ENCODE peak calls at places on chromosomes 3 and 15, in four cellular contexts. V is astrocyte of the spinal cord, E is body of pancreas, L is fibroblast of pulmonary artery. A is an unnamed sample.

GRCh38 chr3:10534066-10534465 is 28.7 kb upstream of the ATP2B2 start:
- DNase-seq in E (no peak), L (no peak), V (no peak), A (no peak)

GRCh38 chr3:53056442-53056841 is 10.6 kb upstream of the SFMBT1 start:
- DNase-seq in E (no peak), L (peak), V (no peak), A (no peak)

GRCh38 chr3:25536668-25537331 is 108.7 kb downstream of the RARB start:
- DNase-seq in L (peak), V (no peak), E (no peak), A (peak)

GRCh38 chr3:12175844-12176453 is 17.2 kb upstream of the TIMP4 start:
- DNase-seq in L (peak), V (peak), E (peak), A (no peak)

GRCh38 chr15:74839526-74840395 is 3.2 kb downstream of the ULK3 start:
- DNase-seq in V (no peak), L (no peak), E (no peak), A (no peak)

GRCh38 chr3:149003653-149004305 is 12.4 kb downstream of the GYG1 start:
- DNase-seq in L (no peak), E (no peak), V (no peak), A (no peak)

GRCh38 chr3:34067442-34068130 is 269.2 kb downstream of the PDCD6IP start:
- DNase-seq in V (no peak), E (no peak), L (no peak), A (no peak)

GRCh38 chr15:65368646-65369045 is 9.2 kb downstream of the IGDCC3 start:
- DNase-seq in V (no peak), L (no peak), E (no peak), A (no peak)

GRCh38 chr15:70783610-70784021 is 20.3 kb upstream of the UACA start:
- DNase-seq in E (no peak), V (peak), L (peak), A (no peak)

GRCh38 chr3:127065561-127066270 is 82.8 kb downstream of the PLXNA1 start:
- DNase-seq in L (no peak), E (peak), V (peak), A (no peak)

GRCh38 chr3:78895528-78895927 is 872.3 kb downstream of the ROBO1 start:
- DNase-seq in E (no peak), V (peak), L (peak), A (no peak)

GRCh38 chr3:24387000-24387399 is 107.7 kb downstream of the THRB start:
- DNase-seq in V (no peak), E (no peak), L (no peak), A (no peak)

GRCh38 chr15:67096536-67097294 is 31.3 kb downstream of the SMAD3 start:
- DNase-seq in E (no peak), V (no peak), L (no peak), A (no peak)

GRCh38 chr3:62373215-62373614 is at the start of gene FEZF2:
- DNase-seq in E (no peak), L (no peak), V (no peak), A (no peak)

GRCh38 chr3:185760550-185760949 is 64.3 kb downstream of the IGF2BP2 start:
- DNase-seq in E (no peak), L (no peak), V (no peak), A (no peak)

GRCh38 chr15:37095197-37095992 is 5.0 kb downstream of the MEIS2 start:
- DNase-seq in L (no peak), E (no peak), V (no peak), A (no peak)
- H3K4me3 ChIP-seq in L (peak), E (no peak), V (peak), A (peak)

GRCh38 chr15:25774871-25775270 is 88.3 kb downstream of the ATP10A start:
- DNase-seq in E (no peak), V (no peak), L (no peak), A (no peak)

GRCh38 chr15:25777047-25777446 is 86.1 kb downstream of the ATP10A start:
- DNase-seq in V (no peak), E (peak), L (no peak), A (no peak)

GRCh38 chr15:25773248-25773647 is 89.9 kb downstream of the ATP10A start:
- DNase-seq in V (no peak), L (no peak), E (no peak), A (no peak)

GRCh38 chr15:25775317-25775912 is 87.7 kb downstream of the ATP10A start:
- DNase-seq in E (peak), L (peak), V (peak), A (peak)

DNA sequence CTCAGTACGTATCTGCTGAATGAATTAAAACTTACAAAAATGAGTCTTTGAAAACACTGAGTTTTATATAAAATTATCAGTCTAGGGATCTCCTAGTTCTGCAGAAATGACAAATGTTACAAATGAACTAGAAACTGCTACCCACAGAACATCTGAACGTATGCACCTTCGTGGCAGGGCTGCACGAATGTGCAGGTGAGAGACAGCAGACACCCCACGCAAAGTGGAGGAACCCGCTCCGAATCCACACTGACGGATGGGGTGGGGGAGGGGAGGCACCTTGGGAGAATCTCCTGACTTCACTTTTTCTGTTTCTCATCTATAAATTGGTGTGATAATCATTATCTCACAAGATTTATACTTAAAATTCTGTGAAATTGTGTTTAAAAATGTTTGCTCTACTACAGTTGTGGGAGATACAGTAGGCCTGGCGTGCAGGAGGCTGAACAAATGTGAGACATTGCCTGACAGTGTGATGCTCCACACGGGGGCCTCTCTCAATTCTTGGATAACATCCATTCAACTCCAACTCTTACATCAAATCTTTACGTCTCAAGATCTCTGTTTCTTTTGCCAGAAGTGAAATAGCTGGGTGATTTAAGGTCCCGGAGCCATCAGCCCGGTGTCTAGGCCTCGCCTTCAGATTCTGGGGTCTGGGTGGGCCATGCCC is 86.9 kb downstream of the ATP10A start:
- DNase-seq in L (no peak), E (peak), V (no peak), A (no peak)
- H3K4me3 ChIP-seq in L (no peak), E (no peak), V (no peak), A (no peak)

DNA sequence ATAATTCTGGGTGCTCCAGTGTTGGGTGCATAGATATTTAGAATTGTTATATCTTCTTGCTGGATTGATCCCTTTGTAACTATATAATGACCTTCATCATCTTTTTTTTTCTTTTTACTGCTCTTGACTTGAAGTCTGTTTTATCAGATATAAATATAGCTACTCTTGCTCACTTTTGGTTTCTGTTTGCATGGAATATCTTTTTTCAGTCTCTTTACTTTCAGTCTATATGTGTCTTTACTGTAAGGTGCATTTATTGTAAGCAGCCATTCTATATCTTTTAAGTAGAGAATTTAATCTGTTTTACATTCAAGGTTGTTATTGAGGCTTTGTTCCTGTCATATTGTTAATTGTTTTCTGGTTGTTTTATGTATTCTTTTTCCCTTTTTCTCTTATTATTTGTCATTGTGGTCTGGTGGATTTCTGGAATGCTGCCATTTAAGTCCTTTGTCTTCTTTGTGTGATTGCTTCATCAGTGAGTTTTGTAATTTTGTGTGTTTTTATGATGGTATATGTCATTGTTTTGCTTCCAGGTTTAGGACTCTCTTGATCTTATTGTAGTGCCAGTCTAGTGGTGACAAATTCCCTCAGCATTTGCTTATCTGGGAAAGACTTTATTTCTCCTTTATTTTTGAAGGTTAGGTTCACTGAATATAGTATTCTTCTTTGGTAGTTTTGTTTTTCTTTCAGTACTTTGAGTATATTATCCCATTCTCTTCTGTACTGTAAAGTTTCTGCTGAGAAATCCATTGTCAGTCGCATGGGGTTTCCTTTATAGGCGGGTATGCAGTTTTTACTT is 8.3 kb upstream of the PRR23C start:
- DNase-seq in V (no peak), L (peak), E (no peak), A (no peak)
- H3K4me3 ChIP-seq in V (no peak), L (no peak), E (no peak), A (no peak)

DNA sequence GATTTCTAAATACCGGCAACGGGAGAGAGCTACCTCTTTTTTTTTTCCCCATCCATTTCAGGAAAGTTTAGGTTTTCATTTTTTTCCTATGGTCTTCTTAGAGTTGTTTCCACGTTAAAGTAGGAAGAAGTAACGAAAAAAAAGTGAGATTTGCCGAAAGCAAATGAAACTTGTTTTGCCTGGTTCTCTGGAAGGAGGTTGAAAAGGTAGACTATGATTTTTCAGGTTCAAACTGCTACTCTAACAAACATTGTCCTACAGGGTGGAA is 18.6 kb upstream of the CHD2 start:
- DNase-seq in E (no peak), L (no peak), V (no peak), A (no peak)
- H3K4me3 ChIP-seq in E (no peak), L (peak), V (no peak), A (no peak)

DNA sequence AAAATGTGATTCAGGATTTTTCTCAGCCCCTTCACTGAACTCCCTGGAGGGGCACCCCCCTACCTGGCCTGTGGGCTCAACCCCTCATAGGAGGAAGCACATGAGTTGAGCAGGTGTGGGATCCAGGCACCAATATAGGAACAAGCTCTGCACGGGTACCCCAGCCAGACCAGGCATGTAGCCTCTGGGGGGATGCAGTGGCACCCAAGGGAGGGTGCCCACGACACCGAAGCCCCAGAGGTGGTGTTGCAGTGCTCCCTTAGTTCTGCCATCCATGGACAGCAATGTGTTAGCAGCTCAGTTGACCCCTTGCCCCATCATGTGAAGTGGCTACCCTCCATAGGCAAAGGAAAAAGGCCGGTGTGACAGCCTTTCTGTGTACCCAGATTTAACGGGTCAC is 30.9 kb upstream of the BCHE start:
- DNase-seq in L (no peak), V (no peak), E (no peak), A (no peak)
- H3K4me3 ChIP-seq in L (no peak), V (no peak), E (no peak), A (no peak)

GRCh38 chr3:32469151-32469874 is 33.3 kb downstream of the CMTM6 start:
- DNase-seq in L (no peak), V (no peak), E (no peak), A (peak)

GRCh38 chr3:32470362-32470761 is 32.3 kb downstream of the CMTM6 start:
- DNase-seq in L (no peak), E (no peak), V (no peak), A (no peak)

GRCh38 chr3:32472716-32473115 is 29.9 kb downstream of the CMTM6 start:
- DNase-seq in V (no peak), L (no peak), E (no peak), A (no peak)

DNA sequence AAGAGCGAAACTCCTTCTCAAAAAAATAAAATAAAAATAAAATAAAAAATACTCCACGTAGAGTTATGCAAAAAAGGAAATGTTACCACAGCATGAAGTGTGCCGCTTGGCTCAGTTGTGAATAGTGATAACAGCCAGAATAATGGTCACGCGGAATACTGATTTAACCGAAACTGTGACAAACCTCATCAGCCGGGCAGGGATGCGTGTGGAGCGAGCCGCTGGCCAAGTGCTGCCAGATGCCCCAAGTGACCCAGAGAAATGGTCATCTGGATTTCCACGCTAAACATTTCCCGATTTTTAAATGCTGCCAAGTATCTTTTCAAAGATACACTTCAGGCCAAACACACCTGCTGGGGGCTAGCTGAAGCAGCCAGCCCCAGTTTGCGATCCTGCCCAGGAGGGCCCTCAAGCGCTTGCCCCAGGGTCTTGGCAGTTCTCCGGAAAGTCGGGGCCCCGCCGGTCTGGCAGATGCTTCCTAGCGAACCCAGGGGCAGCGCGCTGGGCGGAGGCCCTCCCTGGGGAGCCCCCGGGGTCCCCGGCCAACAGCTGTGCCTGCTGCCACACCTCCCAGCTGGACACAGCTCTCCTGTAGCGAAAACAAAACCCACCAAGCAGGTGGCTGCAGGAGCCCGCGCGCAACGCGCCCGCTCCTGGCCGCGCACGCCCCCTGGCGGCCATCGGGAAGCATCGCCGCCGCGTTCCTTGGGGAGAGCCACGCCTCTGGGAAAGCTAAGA is 35.1 kb downstream of the CMTM6 start:
- DNase-seq in E (peak), L (peak), V (peak), A (no peak)
- H3K4me3 ChIP-seq in E (peak), L (no peak), V (peak), A (peak)

GRCh38 chr3:190864002-190864401 is 1.5 kb upstream of the GMNC start:
- DNase-seq in E (no peak), V (no peak), L (no peak), A (no peak)

GRCh38 chr3:190863119-190863465 is 598 bp upstream of the GMNC start:
- DNase-seq in E (no peak), L (no peak), V (peak), A (no peak)

GRCh38 chr3:190865419-190865818 is 2.9 kb upstream of the GMNC start:
- DNase-seq in V (no peak), L (no peak), E (no peak), A (no peak)

GRCh38 chr3:190860531-190860930 is 2.0 kb downstream of the GMNC start:
- DNase-seq in V (no peak), E (no peak), L (no peak), A (no peak)

DNA sequence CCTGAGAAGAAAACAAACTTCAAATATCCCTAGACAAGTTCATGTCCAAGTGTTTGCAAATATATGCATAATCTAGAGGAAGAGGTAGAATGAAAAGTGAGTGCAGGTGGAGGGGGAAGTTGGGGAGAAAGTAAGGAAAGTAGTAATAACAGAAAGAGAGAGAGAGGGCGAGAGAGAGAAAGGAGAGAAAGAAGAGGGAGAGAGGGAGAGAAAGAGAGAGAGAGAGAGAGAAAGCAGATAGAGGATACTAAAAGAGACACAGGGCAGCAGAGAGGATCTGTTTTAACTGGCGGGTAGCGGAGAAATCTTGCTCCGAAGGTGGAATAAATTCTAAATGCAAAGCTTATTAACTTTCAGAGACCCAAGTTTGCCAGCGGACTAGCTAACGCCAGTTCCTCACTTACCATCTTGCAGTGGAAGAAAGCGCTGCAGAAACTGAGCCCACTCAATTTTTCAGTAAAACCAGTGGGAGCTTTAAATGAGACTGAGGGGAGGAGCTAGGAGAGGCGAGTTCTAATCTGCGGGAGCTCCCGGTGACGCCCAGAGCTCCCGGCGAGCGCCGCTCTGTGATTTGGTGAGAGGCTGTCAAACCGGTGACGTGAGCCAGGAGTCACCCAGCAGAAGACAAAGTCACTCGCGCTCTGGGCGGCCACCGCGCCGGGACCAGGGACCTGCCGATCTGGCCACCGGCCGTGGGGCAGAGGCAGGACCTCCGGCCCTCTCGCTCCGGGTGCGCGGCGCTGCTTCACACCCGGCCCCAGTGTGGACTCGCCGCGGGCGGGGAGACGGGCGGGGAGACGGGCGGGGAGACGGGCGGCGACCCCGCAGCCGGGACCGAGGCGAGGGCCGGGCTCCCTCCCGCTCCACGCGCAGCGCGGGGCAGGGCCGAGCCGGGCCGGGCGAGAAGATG is at the start of gene GMNC:
- DNase-seq in V (peak), E (peak), L (peak), A (peak)
- H3K4me3 ChIP-seq in V (peak), E (peak), L (peak), A (peak)

GRCh38 chr3:186909078-186909853 is 21.1 kb upstream of the ST6GAL1 start:
- DNase-seq in E (no peak), V (peak), L (no peak), A (no peak)
- H3K4me3 ChIP-seq in E (no peak), V (no peak), L (no peak), A (no peak)

GRCh38 chr3:188687389-188687788 is 484.4 kb upstream of the TPRG1 start:
- DNase-seq in L (peak), E (no peak), V (peak), A (peak)
- H3K4me3 ChIP-seq in L (no peak), E (no peak), V (no peak), A (no peak)

DNA sequence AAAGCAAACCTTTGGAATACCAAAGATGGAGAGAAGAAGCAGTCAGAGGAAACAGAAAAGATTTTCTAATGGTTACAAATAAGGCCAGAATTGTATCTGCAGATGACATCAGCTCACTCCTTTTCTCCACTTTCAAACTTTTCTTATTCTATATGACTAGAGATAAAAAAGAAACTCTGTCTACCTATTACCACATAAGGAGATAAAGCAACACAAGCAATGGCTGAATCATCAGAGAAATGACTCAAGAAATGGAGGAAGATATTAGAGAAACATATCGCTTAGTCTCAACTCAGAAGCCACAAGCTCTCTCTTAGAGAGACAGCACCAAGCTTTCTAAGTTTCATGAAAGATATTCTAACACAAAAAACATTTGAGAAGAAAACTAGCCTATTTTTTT is 784.0 kb downstream of the ZPLD1 start:
- DNase-seq in V (peak), E (no peak), L (no peak), A (peak)
- H3K4me3 ChIP-seq in V (no peak), E (no peak), L (no peak), A (no peak)

A was measured in skeletal muscle cell.